ENCODE peak calls at places on chromosome 20, in seven cellular contexts. P is lower lobe of right lung, U is BE2C, L is stomach, X is activated B cell treated with CpG ODN at 0.5 μM for 24 hours, I is AG04449, O is breast epithelium. Z is an unnamed sample.
A peak's percentile ranks its signal among the peaks of the same experiment; 100 is the strongest.

GRCh38 chr20:25288291-25289181 is 40.7 kb downstream of the PYGB start:
- DNase-seq in U (peak; percentile 4), O (no peak), P (peak; percentile 31), L (no peak), I (no peak), X (no peak), Z (no peak)

GRCh38 chr20:25087186-25087929 is 5.4 kb upstream of the VSX1 start:
- DNase-seq in L (no peak), X (no peak), P (no peak), U (no peak), O (no peak), I (no peak), Z (no peak)

GRCh38 chr20:10447028-10447427 is 11.9 kb downstream of the SLX4IP start:
- DNase-seq in I (peak; percentile 31), L (peak; percentile 30), X (no peak), O (no peak), U (peak; percentile 49), P (no peak), Z (no peak)

GRCh38 chr20:25136643-25137559 is 55.0 kb upstream of the VSX1 start:
- DNase-seq in P (peak; percentile 59), U (no peak), L (no peak), O (peak; percentile 56), X (no peak), I (peak; percentile 78), Z (no peak)

GRCh38 chr20:49909499-49910339 is 5.6 kb downstream of the SPATA2 start:
- DNase-seq in U (peak; percentile 50), I (no peak), P (no peak), L (no peak), O (no peak), X (no peak), Z (no peak)

GRCh38 chr20:48371211-48371610 is 456.6 kb downstream of the PREX1 start:
- DNase-seq in U (no peak), X (no peak), I (no peak), O (no peak), P (no peak), L (no peak), Z (no peak)

GRCh38 chr20:54193817-54194216 is 14.1 kb upstream of the PFDN4 start:
- DNase-seq in P (no peak), L (no peak), O (no peak), U (no peak), X (no peak), I (no peak), Z (no peak)

GRCh38 chr20:51966296-51966971 is 164.1 kb upstream of the SALL4 start:
- DNase-seq in P (no peak), L (peak; percentile 52), I (no peak), U (peak; percentile 61), X (no peak), O (no peak), Z (no peak)

GRCh38 chr20:52496191-52496590 is 304.6 kb upstream of the ZFP64 start:
- DNase-seq in P (no peak), X (no peak), U (no peak), O (no peak), L (no peak), I (no peak), Z (no peak)

GRCh38 chr20:24813080-24813479 is 136.0 kb upstream of the CST7 start:
- DNase-seq in I (no peak), P (no peak), L (no peak), U (no peak), X (no peak), O (no peak), Z (no peak)

GRCh38 chr20:142290-142689 is at the start of gene DEFB126:
- DNase-seq in U (no peak), P (no peak), O (no peak), I (no peak), L (no peak), X (no peak), Z (no peak)

GRCh38 chr20:57908691-57909090 is 198.9 kb upstream of the PMEPA1 start:
- DNase-seq in L (no peak), P (no peak), X (no peak), U (no peak), I (no peak), O (peak; percentile 26), Z (no peak)

GRCh38 chr20:4406627-4407026 is 315.1 kb upstream of the PRND start:
- DNase-seq in O (no peak), L (no peak), X (no peak), P (no peak), U (no peak), I (peak; percentile 45), Z (no peak)

GRCh38 chr20:14597206-14597715 is 259.8 kb upstream of the FLRT3 start:
- DNase-seq in L (no peak), P (no peak), U (no peak), O (no peak), I (no peak), X (no peak), Z (no peak)

GRCh38 chr20:47607208-47607613 is 105.5 kb downstream of the NCOA3 start:
- DNase-seq in P (no peak), L (no peak), X (no peak), O (no peak), U (no peak), I (no peak), Z (no peak)

GRCh38 chr20:9407805-9408421 is 106.5 kb upstream of the LAMP5 start:
- DNase-seq in L (peak; percentile 69), X (no peak), I (peak; percentile 33), U (peak; percentile 63), O (peak; percentile 55), P (no peak), Z (no peak)

GRCh38 chr20:52306477-52306876 is 114.9 kb upstream of the ZFP64 start:
- DNase-seq in O (no peak), I (no peak), X (no peak), L (no peak), P (no peak), U (no peak), Z (no peak)

GRCh38 chr20:24762371-24762770 is 186.7 kb upstream of the CST7 start:
- DNase-seq in I (no peak), P (no peak), X (no peak), L (peak; percentile 1), U (no peak), O (no peak), Z (no peak)

GRCh38 chr20:45320948-45321595 is 13.0 kb upstream of the MATN4 start:
- DNase-seq in L (no peak), X (no peak), U (no peak), P (no peak), O (no peak), I (no peak), Z (no peak)

GRCh38 chr20:51978081-51978501 is 175.8 kb upstream of the SALL4 start:
- DNase-seq in X (no peak), P (no peak), O (no peak), U (no peak), I (no peak), L (no peak), Z (no peak)

GRCh38 chr20:25224941-25225340 is 22.9 kb upstream of the PYGB start:
- DNase-seq in O (no peak), U (no peak), P (no peak), I (no peak), X (no peak), L (no peak), Z (no peak)

GRCh38 chr20:46361386-46361785 is 45.0 kb downstream of the ELMO2 start:
- DNase-seq in X (no peak), I (no peak), U (no peak), P (no peak), O (no peak), L (no peak), Z (no peak)

GRCh38 chr20:43323592-43323991 is 133.9 kb upstream of the PTPRT start:
- DNase-seq in P (no peak), X (no peak), I (no peak), L (no peak), U (no peak), O (no peak), Z (no peak)

GRCh38 chr20:38255389-38255788 is 5.1 kb downstream of the KIAA1755 start:
- DNase-seq in O (no peak), L (no peak), U (no peak), I (no peak), X (no peak), P (no peak), Z (no peak)

GRCh38 chr20:14189794-14190402 is 147.5 kb downstream of the FLRT3 start:
- DNase-seq in O (no peak), U (peak; percentile 25), P (no peak), I (peak; percentile 7), L (no peak), X (no peak), Z (no peak)

GRCh38 chr20:19423892-19424620 is 211.6 kb downstream of the SLC24A3 start:
- DNase-seq in P (no peak), X (no peak), O (no peak), I (no peak), U (no peak), L (no peak), Z (no peak)

GRCh38 chr20:17568045-17568788 is 1.7 kb upstream of the DSTN start:
- DNase-seq in P (no peak), I (no peak), O (no peak), L (no peak), U (no peak), X (no peak), Z (no peak)

GRCh38 chr20:42678895-42679294 is 510.8 kb downstream of the PTPRT start:
- DNase-seq in U (no peak), X (no peak), I (no peak), P (no peak), O (no peak), L (no peak), Z (no peak)

GRCh38 chr20:41098703-41099250 is 38.6 kb upstream of the PLCG1 start:
- DNase-seq in I (peak; percentile 26), L (no peak), P (no peak), U (no peak), X (no peak), O (no peak), Z (no peak)

GRCh38 chr20:59042151-59042795 is at the start of gene PRELID3B:
- DNase-seq in O (no peak), L (no peak), X (no peak), I (no peak), P (no peak), U (no peak), Z (no peak)
- TF ChIP-seq CTCF in O (no peak), L (no peak), X (no peak), I (no peak), P (peak; percentile 5), U (no peak), Z (no peak)

GRCh38 chr20:62688855-62689460 is 19.7 kb upstream of the NTSR1 start:
- DNase-seq in P (no peak), L (no peak), X (no peak), I (no peak), U (no peak), O (peak; percentile 43), Z (no peak)
- TF ChIP-seq CTCF in P (no peak), L (no peak), X (no peak), I (peak; percentile 15), U (peak; percentile 12), O (no peak), Z (no peak)

GRCh38 chr20:7375905-7376304 is 564.4 kb downstream of the HAO1 start:
- DNase-seq in U (no peak), I (no peak), X (no peak), P (no peak), O (no peak), L (no peak), Z (no peak)
- TF ChIP-seq CTCF in U (peak; percentile 37), I (peak; percentile 15), X (no peak), P (peak; percentile 38), O (no peak), L (peak; percentile 55), Z (peak; percentile 78)

DNA sequence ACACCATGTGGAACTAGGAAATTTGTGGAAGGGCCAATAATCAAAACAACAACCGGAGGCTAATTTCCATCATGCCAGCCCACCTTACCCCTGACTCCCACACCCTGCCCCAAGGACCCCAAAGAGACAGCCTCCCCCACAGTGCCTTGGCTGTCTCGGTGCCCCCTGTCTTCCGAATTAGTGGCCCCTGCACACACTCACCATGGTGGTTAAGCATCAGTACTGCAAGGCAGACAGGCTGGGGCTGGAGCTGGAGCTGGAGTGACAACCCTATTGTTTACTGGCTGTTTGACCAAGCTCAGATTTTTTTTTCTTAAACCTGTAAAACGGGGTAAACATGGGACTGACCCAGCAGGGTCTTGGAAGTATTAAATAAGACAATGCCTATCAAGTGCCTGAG is 238.0 kb downstream of the TFAP2C start:
- DNase-seq in X (no peak), I (no peak), U (no peak), P (no peak), O (no peak), L (no peak), Z (no peak)
- TF ChIP-seq CTCF in X (no peak), I (no peak), U (no peak), P (no peak), O (no peak), L (no peak), Z (no peak)